ENCODE peak calls at places on chromosomes 3 and 15, in eight cellular contexts. S is heart left ventricle, C is spleen, D is HepG2, E is breast epithelium, A is cardiac muscle cell, N is fibroblast of lung, T is left lung. L is an unnamed sample.

GRCh38 chr15:78983146-78983918 is 38.5 kb upstream of the CTSH start:
- DNase-seq in T (no peak), N (no peak), D (no peak), S (no peak), A (no peak), E (no peak), C (no peak), L (peak; percentile 38)

GRCh38 chr15:95362306-95362705 is 968.2 kb upstream of the NR2F2 start:
- DNase-seq in E (no peak), N (no peak), C (no peak), A (no peak), S (no peak), T (no peak), D (no peak), L (no peak)

GRCh38 chr15:68400066-68400456 is 31.9 kb downstream of the ITGA11 start:
- DNase-seq in N (no peak), T (no peak), E (no peak), C (no peak), D (no peak), S (no peak), A (no peak), L (no peak)

GRCh38 chr3:186599785-186600166 is 13.1 kb upstream of the AHSG start:
- DNase-seq in S (no peak), A (no peak), T (no peak), E (no peak), N (no peak), D (no peak), C (no peak), L (no peak)

GRCh38 chr3:14569474-14569873 is 29.3 kb upstream of the GRIP2 start:
- DNase-seq in E (no peak), A (no peak), T (no peak), N (no peak), S (no peak), C (peak; percentile 81), D (no peak), L (no peak)

GRCh38 chr3:194720048-194720447 is 34.4 kb downstream of the FAM43A start:
- DNase-seq in S (no peak), D (no peak), T (no peak), C (no peak), N (no peak), E (no peak), A (no peak), L (no peak)

GRCh38 chr3:132660745-132661067 is 577 bp downstream of the UBA5 start:
- DNase-seq in S (no peak), T (no peak), D (no peak), C (no peak), E (no peak), A (no peak), N (peak; percentile 30), L (no peak)

GRCh38 chr3:109149078-109149477 is 12.6 kb downstream of the C3orf85 start:
- DNase-seq in S (no peak), E (no peak), A (no peak), D (no peak), C (no peak), T (no peak), N (no peak), L (no peak)

GRCh38 chr15:80099246-80099645 is 39.8 kb downstream of the ZFAND6 start:
- DNase-seq in E (no peak), D (no peak), T (no peak), S (no peak), N (no peak), C (no peak), A (no peak), L (no peak)

GRCh38 chr3:194276768-194277546 is 74.2 kb downstream of the CPN2 start:
- DNase-seq in T (no peak), N (peak; percentile 86), C (no peak), E (peak; percentile 64), S (peak; percentile 70), D (no peak), A (no peak), L (peak; percentile 44)

GRCh38 chr3:196502775-196503181 is 790 bp downstream of the RNF168 start:
- DNase-seq in T (peak; percentile 49), N (peak; percentile 91), C (peak; percentile 85), D (peak; percentile 30), A (peak; percentile 51), S (peak; percentile 52), E (peak; percentile 54), L (no peak)

GRCh38 chr3:118228151-118228550 is 806.5 kb downstream of the IGSF11 start:
- DNase-seq in S (no peak), T (no peak), E (no peak), D (no peak), A (no peak), C (no peak), N (no peak), L (no peak)

GRCh38 chr3:38264779-38265178 is 833 bp upstream of the SLC22A13 start:
- DNase-seq in A (peak; percentile 67), N (no peak), C (no peak), D (no peak), E (no peak), T (no peak), S (no peak), L (no peak)

GRCh38 chr15:81296673-81297072 is 27.3 kb downstream of the STARD5 start:
- DNase-seq in T (peak; percentile 80), C (peak; percentile 94), A (no peak), E (no peak), N (no peak), S (peak; percentile 74), D (no peak), L (no peak)

GRCh38 chr3:69510481-69511031 is 124.7 kb upstream of the FRMD4B start:
- DNase-seq in D (no peak), C (no peak), E (no peak), T (no peak), N (no peak), S (no peak), A (no peak), L (no peak)

DNA sequence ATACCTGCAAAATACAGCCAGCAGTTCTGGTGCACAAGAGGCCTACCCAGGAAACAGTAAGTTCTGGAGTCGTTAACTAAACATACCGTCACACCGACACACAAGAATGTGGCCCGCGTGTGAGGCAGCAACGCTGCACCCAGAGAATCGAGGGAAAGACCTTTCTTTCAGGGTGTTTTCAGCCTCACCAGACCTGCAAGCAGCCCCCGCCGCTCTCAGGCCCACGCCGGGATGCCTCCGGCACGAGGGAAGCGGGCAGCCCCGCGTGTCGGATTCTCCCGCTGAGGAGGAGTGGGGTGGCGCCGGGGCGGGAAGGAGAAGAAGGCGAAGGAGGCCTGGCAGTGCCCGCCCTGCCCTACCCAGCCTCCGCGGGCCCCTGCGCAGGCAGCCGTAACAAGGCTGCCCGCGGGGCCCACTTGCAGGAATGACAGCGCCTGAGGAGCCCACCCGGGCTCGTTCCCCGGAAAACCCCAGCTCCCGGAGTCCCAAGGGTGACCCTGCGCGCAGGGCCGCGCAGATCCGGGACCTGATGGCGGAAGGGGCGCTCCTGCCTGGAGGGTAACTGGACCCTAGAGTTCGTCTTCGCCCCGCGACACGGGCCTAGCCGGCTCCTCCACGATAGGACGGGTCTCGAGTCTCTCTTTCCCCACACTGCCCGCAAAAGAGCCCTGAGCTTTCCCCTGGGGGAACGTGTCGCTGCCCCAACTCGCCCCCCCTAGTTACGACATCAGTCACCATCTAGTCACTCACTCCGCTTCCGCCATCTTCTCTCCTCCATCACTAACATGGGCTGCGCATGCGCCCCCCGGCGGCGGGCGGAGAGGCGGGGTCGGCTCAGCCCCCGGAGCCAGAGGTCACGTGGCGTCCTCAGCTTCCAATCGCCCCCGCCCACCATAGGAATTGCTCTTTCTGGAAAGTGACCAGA is at the start of gene PHC3:
- DNase-seq in S (peak; percentile 95), D (peak; percentile 87), T (peak; percentile 93), N (peak; percentile 83), C (peak; percentile 97), A (peak; percentile 95), E (peak; percentile 89), L (peak; percentile 96)
- TF ChIP-seq CTCF in S (peak; percentile 21), D (peak; percentile 60), T (peak; percentile 13), N (no peak), C (peak; percentile 50), A (no peak), E (peak; percentile 27), L (peak; percentile 14)

GRCh38 chr3:4571690-4572334 is 78.7 kb downstream of the ITPR1 start:
- DNase-seq in C (no peak), T (no peak), D (peak; percentile 69), A (no peak), N (peak; percentile 9), S (no peak), E (no peak), L (no peak)
- TF ChIP-seq CTCF in C (no peak), T (no peak), D (peak; percentile 74), A (no peak), N (no peak), S (no peak), E (no peak), L (peak; percentile 43)

GRCh38 chr3:184361532-184361931 is at the start of the genes CLCN2 and POLR2H:
- DNase-seq in D (peak; percentile 53), A (peak; percentile 92), C (no peak), E (no peak), N (peak; percentile 47), S (peak; percentile 72), T (peak; percentile 55), L (peak; percentile 91)

GRCh38 chr3:184360070-184360833 is 1.2 kb downstream of the CLCN2 start:
- DNase-seq in T (no peak), N (no peak), A (no peak), D (no peak), E (no peak), C (no peak), S (no peak), L (no peak)

GRCh38 chr3:184360834-184361531 is 422 bp downstream of the CLCN2 start:
- DNase-seq in N (no peak), C (no peak), S (no peak), T (no peak), E (no peak), A (no peak), D (no peak), L (peak; percentile 73)

GRCh38 chr3:184361932-184362667 is 590 bp downstream of the POLR2H start:
- DNase-seq in T (peak; percentile 76), N (no peak), D (no peak), S (peak; percentile 76), A (peak; percentile 69), E (no peak), C (peak; percentile 92), L (peak; percentile 87)

GRCh38 chr3:184362668-184363540 is 1.4 kb downstream of the POLR2H start:
- DNase-seq in T (peak; percentile 97), S (peak; percentile 97), D (peak; percentile 98), A (peak; percentile 99), C (peak; percentile 98), E (peak; percentile 96), N (peak; percentile 95), L (peak; percentile 98)
- TF ChIP-seq CTCF in T (peak; percentile 31), S (peak; percentile 80), D (peak; percentile 88), A (peak; percentile 64), C (peak; percentile 73), E (peak; percentile 50), N (peak; percentile 73), L (peak; percentile 83)

DNA sequence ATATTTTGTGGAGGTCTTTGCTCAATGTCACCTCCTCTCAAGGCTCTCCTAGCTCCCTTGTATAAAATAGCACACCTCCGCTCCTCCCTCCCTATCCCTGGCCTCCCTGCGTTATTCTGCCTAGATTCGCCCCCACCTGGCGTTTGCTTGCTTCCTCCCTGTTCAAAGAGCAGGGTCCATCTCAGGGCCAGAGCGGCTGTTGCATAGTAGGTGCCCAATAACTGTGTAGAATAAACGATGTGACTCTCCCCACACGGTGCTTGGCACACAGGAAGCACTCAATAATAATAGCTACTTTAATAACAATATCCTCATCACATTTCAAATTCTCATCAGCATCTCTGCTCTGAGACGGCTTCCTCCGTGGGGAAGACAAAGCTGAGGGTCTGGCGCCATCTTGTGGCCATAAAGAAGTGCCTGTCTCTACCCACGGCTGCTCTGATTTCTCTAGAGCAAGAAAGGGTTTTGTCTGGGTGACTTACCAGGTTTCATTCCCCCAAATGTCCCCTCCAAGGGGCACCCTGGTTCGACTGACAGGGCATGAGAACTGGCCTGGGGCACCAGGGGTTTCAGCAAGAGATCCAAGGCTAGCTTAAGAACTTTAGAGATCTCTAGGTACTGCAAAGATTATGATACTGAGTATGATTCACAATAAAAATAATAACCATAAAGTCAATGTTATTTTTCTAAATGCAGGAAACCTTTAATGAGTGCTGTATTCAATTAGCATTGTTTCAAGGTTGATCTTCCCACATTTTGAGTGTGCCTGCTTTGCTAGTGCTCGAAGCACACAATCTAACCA is 16.1 kb downstream of the CD276 start:
- DNase-seq in N (peak; percentile 60), S (peak; percentile 83), A (peak; percentile 89), E (peak; percentile 77), T (peak; percentile 78), C (peak; percentile 87), D (peak; percentile 65), L (peak; percentile 37)
- TF ChIP-seq CTCF in N (peak; percentile 90), S (peak; percentile 96), A (peak; percentile 93), E (peak; percentile 84), T (peak; percentile 91), C (peak; percentile 93), D (peak; percentile 89), L (peak; percentile 99)